ENCODE peak calls at places on chromosomes 1 and 21, in seven cellular contexts. F is GM23338, X is right lobe of liver, Y is coronary artery, R is cardiac fibroblast, Z is fibroblast of lung, A is fibroblast of pulmonary artery. P is an unnamed sample.

GRCh38 chr1:240732390-240732789 is 120.4 kb upstream of the GREM2 start:
- DNase-seq in F (peak), A (peak), Z (peak), X (no peak), R (peak), Y (no peak), P (peak)

GRCh38 chr1:84698718-84699117 is 8.5 kb upstream of the SSX2IP start:
- DNase-seq in F (no peak), Z (peak), R (peak), Y (no peak), A (peak), X (no peak), P (peak)

GRCh38 chr1:54094001-54094729 is 40.8 kb downstream of the TCEANC2 start:
- DNase-seq in Z (no peak), F (no peak), Y (no peak), X (no peak), R (no peak), A (no peak), P (no peak)

GRCh38 chr21:38219049-38219628 is 37.7 kb upstream of the KCNJ15 start:
- DNase-seq in A (peak), X (peak), F (peak), Y (no peak), Z (peak), R (peak), P (peak)

GRCh38 chr21:28016571-28016970 is 976.1 kb downstream of the LTN1 start:
- DNase-seq in R (no peak), Y (no peak), A (no peak), F (no peak), Z (no peak), X (no peak), P (no peak)

GRCh38 chr21:32352556-32352955 is 40.3 kb downstream of the URB1 start:
- DNase-seq in A (no peak), X (no peak), R (no peak), F (no peak), Y (no peak), Z (no peak), P (no peak)

GRCh38 chr1:165143437-165144065 is 213.0 kb downstream of the LMX1A start:
- DNase-seq in F (peak), X (peak), Y (no peak), R (no peak), Z (no peak), A (no peak), P (no peak)

GRCh38 chr1:159786966-159787365 is 6.2 kb downstream of the DUSP23 start:
- DNase-seq in Z (no peak), X (no peak), F (no peak), Y (no peak), A (peak), R (peak), P (no peak)

GRCh38 chr1:182599339-182599738 is 4.8 kb downstream of the RGS16 start:
- DNase-seq in R (no peak), Y (no peak), F (peak), X (no peak), Z (no peak), A (no peak), P (no peak)

GRCh38 chr1:30633294-30633693 is 90.1 kb downstream of the MATN1 start:
- DNase-seq in Z (no peak), Y (no peak), F (no peak), R (no peak), A (no peak), X (no peak), P (no peak)

GRCh38 chr1:214862421-214862820 is 220.1 kb upstream of the KCNK2 start:
- DNase-seq in Y (no peak), F (no peak), X (no peak), A (peak), Z (peak), R (peak), P (no peak)

DNA sequence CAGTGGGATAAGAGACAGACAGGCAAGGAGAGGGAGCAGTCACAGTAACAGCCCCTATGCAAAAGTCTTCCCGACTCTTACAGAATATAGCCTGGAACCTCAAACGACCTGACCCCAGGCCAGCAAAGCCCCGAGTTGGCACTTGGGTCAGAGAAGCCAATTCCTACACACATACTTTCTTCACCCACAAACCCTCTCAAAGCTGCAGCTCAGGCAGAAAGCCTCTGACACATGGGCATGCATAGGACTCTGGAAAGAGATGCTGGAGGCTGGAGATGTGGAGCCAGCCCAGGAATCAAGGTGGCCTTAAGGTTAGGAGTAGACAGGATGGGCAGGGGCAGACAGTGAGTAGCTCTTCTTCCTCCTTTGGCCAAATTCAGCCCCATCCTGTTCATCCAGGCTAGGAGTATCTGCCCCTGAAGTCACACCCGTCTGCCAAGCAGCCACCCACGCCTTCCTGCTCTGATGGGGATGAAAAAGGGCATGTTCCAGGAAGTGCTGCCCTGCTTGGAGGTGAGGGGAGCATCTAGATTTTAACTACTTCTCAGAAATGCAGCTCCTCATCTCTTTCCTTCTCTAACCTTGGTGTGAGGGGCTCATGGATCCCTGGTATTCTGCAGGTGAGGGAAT is 7.8 kb downstream of the SLC41A1 start:
- DNase-seq in A (no peak), X (no peak), F (no peak), Y (no peak), R (no peak), Z (no peak), P (no peak)
- H3K4me3 ChIP-seq in A (no peak), X (no peak), F (no peak), Y (no peak), R (no peak), Z (no peak), P (no peak)

DNA sequence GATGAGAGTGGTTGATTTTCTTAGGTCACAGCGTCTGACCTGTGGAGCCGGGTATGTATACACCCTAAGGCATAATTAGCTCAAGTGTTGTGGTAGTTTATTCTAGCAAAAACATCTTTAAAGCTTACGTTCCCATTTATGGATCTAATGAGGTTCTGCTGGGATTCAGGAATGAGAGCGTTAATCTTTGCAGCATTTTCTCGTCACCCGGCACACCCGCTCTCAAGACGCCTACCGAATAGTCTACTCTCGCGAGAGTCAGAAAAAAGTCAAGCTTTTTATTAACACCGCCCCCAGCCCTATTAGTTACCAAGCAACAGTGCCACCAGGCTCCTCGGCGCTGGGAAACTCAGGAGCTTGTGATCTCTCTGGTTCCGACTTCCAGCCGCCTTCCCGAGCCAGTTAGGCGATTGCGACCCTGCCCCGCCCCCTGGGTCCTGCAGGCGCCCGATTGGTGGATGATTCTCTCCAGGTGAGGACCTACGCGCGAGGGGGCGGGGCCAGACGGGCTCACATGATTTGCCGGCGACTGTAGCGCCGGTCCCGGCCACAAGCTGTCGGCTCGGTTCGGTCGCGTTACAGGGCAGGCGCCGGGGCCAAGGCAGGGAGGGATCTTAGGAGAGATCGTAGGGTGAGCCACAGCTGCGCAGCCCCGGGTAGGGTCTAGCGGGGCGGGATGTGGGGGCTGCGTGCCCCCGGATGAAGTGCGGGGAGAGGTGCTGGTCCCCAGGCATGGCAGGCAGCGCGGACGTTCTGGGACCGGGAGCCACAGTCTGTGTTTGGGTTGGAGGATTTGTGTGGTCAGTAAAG is at the start of gene PFKFB2:
- DNase-seq in X (peak), R (peak), Y (peak), A (peak), Z (peak), F (peak), P (peak)
- TF ChIP-seq CTCF in X (peak), R (peak), Y (peak), A (no peak), Z (no peak), F (peak), P (no peak)

GRCh38 chr1:24322636-24323177 is 3.5 kb downstream of the GRHL3 start:
- DNase-seq in Y (no peak), Z (peak), X (no peak), F (no peak), R (no peak), A (no peak), P (no peak)
- H3K4me3 ChIP-seq in Y (peak), Z (peak), X (peak), F (peak), R (peak), A (peak), P (peak)

GRCh38 chr1:86515597-86515996 is 31.3 kb upstream of the CLCA4 start:
- DNase-seq in X (no peak), F (peak), Y (no peak), Z (peak), R (peak), A (peak), P (no peak)
- TF ChIP-seq CTCF in X (no peak), F (peak), Y (no peak), Z (no peak), R (peak), A (peak), P (peak)

GRCh38 chr1:2174348-2175054 is 20.1 kb downstream of the FAAP20 start:
- DNase-seq in Z (peak), Y (peak), A (peak), F (peak), X (no peak), R (peak), P (no peak)
- H3K4me3 ChIP-seq in Z (peak), Y (peak), A (peak), F (no peak), X (no peak), R (peak), P (peak)

DNA sequence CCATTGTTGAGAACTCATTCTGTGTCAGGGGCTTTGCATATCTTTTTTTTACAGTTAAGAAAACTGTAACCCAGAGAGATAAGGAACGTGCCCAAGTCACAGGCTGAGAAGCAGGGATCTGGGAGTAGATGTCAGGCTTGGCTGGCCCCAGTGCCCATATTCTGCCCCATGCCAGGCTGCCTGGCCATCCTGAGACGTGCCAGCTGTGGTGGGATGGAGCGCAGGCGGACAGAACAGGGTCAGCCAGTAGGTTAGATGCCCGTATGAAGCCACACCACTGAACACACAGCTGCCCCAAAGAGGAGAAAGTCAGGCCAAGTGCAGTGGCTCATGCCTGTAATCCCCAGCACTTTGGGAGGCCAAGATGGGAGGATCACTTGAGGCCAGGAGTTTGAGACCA is 55.9 kb downstream of the SLC66A1 start:
- DNase-seq in Z (no peak), X (no peak), A (no peak), Y (no peak), R (no peak), F (no peak), P (no peak)
- TF ChIP-seq CTCF in Z (no peak), X (no peak), A (no peak), Y (no peak), R (no peak), F (no peak), P (no peak)

P was measured in HFF-Myc.